ENCODE peak calls at places on chromosomes 7 and 10, in four cellular contexts. One of them, this sample, is unnamed.

GRCh38 chr7:82672078-82672477 is 228.5 kb upstream of the CACNA2D1 start:
- DNase-seq in HCT116: no peak
- DNase-seq in HepG2: no peak
- DNase-seq in K562: no peak
- DNase-seq in this sample: no peak

GRCh38 chr7:132575336-132575986 is 809 bp downstream of the PLXNA4 start:
- DNase-seq in HCT116: no peak
- DNase-seq in HepG2: no peak
- DNase-seq in K562: no peak
- DNase-seq in this sample: no peak

GRCh38 chr10:2949221-2949947 is 118.0 kb upstream of the PFKP start:
- DNase-seq in HCT116: no peak
- DNase-seq in HepG2: no peak
- DNase-seq in K562: no peak
- DNase-seq in this sample: no peak

GRCh38 chr7:95753440-95753839 is 18.9 kb upstream of the DYNC1I1 start:
- DNase-seq in HCT116: no peak
- DNase-seq in HepG2: peak; percentile 3
- DNase-seq in K562: no peak
- DNase-seq in this sample: no peak

GRCh38 chr7:101527844-101528667 is 101.0 kb downstream of the MYL10 start:
- DNase-seq in HCT116: no peak
- DNase-seq in HepG2: no peak
- DNase-seq in K562: no peak
- DNase-seq in this sample: no peak

GRCh38 chr7:136333636-136334035 is 356.5 kb upstream of the MTPN start:
- DNase-seq in HCT116: no peak
- DNase-seq in HepG2: no peak
- DNase-seq in K562: no peak
- DNase-seq in this sample: no peak

GRCh38 chr10:72875250-72876055 is 18.1 kb upstream of the OIT3 start:
- DNase-seq in HCT116: peak; percentile 12
- DNase-seq in HepG2: peak; percentile 18
- DNase-seq in K562: no peak
- DNase-seq in this sample: peak; percentile 24

GRCh38 chr7:87413951-87414381 is 61.5 kb downstream of the ABCB4 start:
- DNase-seq in HCT116: no peak
- DNase-seq in HepG2: no peak
- DNase-seq in K562: no peak
- DNase-seq in this sample: no peak

GRCh38 chr7:101998904-101999236 is 181.4 kb downstream of the CUX1 start:
- DNase-seq in HCT116: no peak
- DNase-seq in HepG2: no peak
- DNase-seq in K562: no peak
- DNase-seq in this sample: no peak

GRCh38 chr10:7986851-7987250 is 67.6 kb upstream of the GATA3 start:
- DNase-seq in HCT116: no peak
- DNase-seq in HepG2: no peak
- DNase-seq in K562: no peak
- DNase-seq in this sample: no peak

GRCh38 chr7:150524018-150524417 is 9.3 kb downstream of the GIMAP7 start:
- DNase-seq in HCT116: no peak
- DNase-seq in HepG2: no peak
- DNase-seq in K562: no peak
- DNase-seq in this sample: no peak

GRCh38 chr10:105063796-105064195 is 422.7 kb downstream of the SORCS3 start:
- DNase-seq in HCT116: peak; percentile 2
- DNase-seq in HepG2: peak; percentile 5
- DNase-seq in K562: peak; percentile 7
- DNase-seq in this sample: peak; percentile 2

GRCh38 chr7:117143066-117143465 is 179.8 kb downstream of the WNT2 start:
- DNase-seq in HCT116: no peak
- DNase-seq in HepG2: no peak
- DNase-seq in K562: no peak
- DNase-seq in this sample: no peak

GRCh38 chr10:119602241-119603095 is 5.7 kb upstream of the TIAL1 start:
- DNase-seq in HCT116: peak; percentile 51
- DNase-seq in HepG2: peak; percentile 31
- DNase-seq in K562: peak; percentile 11
- DNase-seq in this sample: no peak

GRCh38 chr7:155798673-155799439 is 13.4 kb downstream of the SHH start:
- DNase-seq in HCT116: no peak
- DNase-seq in HepG2: no peak
- DNase-seq in K562: no peak
- DNase-seq in this sample: no peak

GRCh38 chr10:74835963-74836362 is 9.6 kb downstream of the KAT6B start:
- DNase-seq in HCT116: no peak
- DNase-seq in HepG2: no peak
- DNase-seq in K562: no peak
- DNase-seq in this sample: no peak

GRCh38 chr10:113665806-113666354 is 2.0 kb upstream of the NRAP start:
- DNase-seq in HCT116: no peak
- DNase-seq in HepG2: no peak
- DNase-seq in K562: no peak
- DNase-seq in this sample: no peak

GRCh38 chr10:58477122-58477521 is 35.5 kb upstream of the BICC1 start:
- DNase-seq in HCT116: no peak
- DNase-seq in HepG2: no peak
- DNase-seq in K562: no peak
- DNase-seq in this sample: no peak

GRCh38 chr10:23490115-23490514 is 51.2 kb downstream of the OTUD1 start:
- DNase-seq in HCT116: no peak
- DNase-seq in HepG2: no peak
- DNase-seq in K562: no peak
- DNase-seq in this sample: no peak

GRCh38 chr10:8919291-8919690 is 864.8 kb downstream of the GATA3 start:
- DNase-seq in HCT116: no peak
- DNase-seq in HepG2: no peak
- DNase-seq in K562: no peak
- DNase-seq in this sample: no peak

GRCh38 chr10:46229144-46229563 is 57.6 kb upstream of the ANTXRL start:
- DNase-seq in HCT116: no peak
- DNase-seq in HepG2: peak; percentile 46
- DNase-seq in K562: peak; percentile 82
- DNase-seq in this sample: peak; percentile 7

GRCh38 chr7:121302214-121302745 is 26.5 kb upstream of the WNT16 start:
- DNase-seq in HCT116: peak; percentile 97
- DNase-seq in HepG2: no peak
- DNase-seq in K562: no peak
- DNase-seq in this sample: peak; percentile 22

GRCh38 chr7:34061175-34061574 is 155.8 kb downstream of the BMPER start:
- DNase-seq in HCT116: no peak
- DNase-seq in HepG2: no peak
- DNase-seq in K562: no peak
- DNase-seq in this sample: no peak

GRCh38 chr7:40621592-40621998 is 486.8 kb downstream of the SUGCT start:
- DNase-seq in HCT116: no peak
- DNase-seq in HepG2: no peak
- DNase-seq in K562: no peak
- DNase-seq in this sample: no peak

GRCh38 chr10:97844672-97845071 is 5.0 kb upstream of the GOLGA7B start:
- DNase-seq in HCT116: no peak
- DNase-seq in HepG2: no peak
- DNase-seq in K562: no peak
- DNase-seq in this sample: no peak

GRCh38 chr10:4066581-4067403 is 281.8 kb upstream of the KLF6 start:
- DNase-seq in HCT116: no peak
- DNase-seq in HepG2: no peak
- DNase-seq in K562: no peak
- DNase-seq in this sample: no peak

GRCh38 chr10:7303067-7303629 is 107.7 kb downstream of the SFMBT2 start:
- DNase-seq in HCT116: no peak
- DNase-seq in HepG2: no peak
- DNase-seq in K562: no peak
- DNase-seq in this sample: no peak

GRCh38 chr10:86304436-86304835 is 62.2 kb downstream of the GRID1 start:
- DNase-seq in HCT116: no peak
- DNase-seq in HepG2: no peak
- DNase-seq in K562: no peak
- DNase-seq in this sample: no peak

GRCh38 chr10:103772096-103772845 is 83.1 kb downstream of the SH3PXD2A start:
- DNase-seq in HCT116: peak; percentile 62
- DNase-seq in HepG2: no peak
- DNase-seq in K562: peak; percentile 78
- DNase-seq in this sample: no peak

GRCh38 chr10:97726636-97727178 is 10.2 kb upstream of the ZFYVE27 start:
- DNase-seq in HCT116: no peak
- DNase-seq in HepG2: peak; percentile 59
- DNase-seq in K562: peak; percentile 32
- DNase-seq in this sample: peak; percentile 55

GRCh38 chr10:50613150-50613549 is 10.6 kb downstream of the SGMS1 start:
- DNase-seq in HCT116: no peak
- DNase-seq in HepG2: no peak
- DNase-seq in K562: no peak
- DNase-seq in this sample: no peak
- H3K27ac ChIP-seq in HCT116: no peak overlapping the region
- H3K27ac ChIP-seq in HepG2: no peak overlapping the region
- H3K27ac ChIP-seq in K562: no peak overlapping the region
- H3K27ac ChIP-seq in this sample: no peak overlapping the region

GRCh38 chr7:140317597-140317996 is 80.7 kb downstream of the SLC37A3 start:
- DNase-seq in HCT116: no peak
- DNase-seq in HepG2: no peak
- DNase-seq in K562: peak; percentile 78
- DNase-seq in this sample: no peak
- TF ChIP-seq TCF7L2 in HCT116: no peak
- TF ChIP-seq TCF7L2 in HepG2: no peak
- TF ChIP-seq TCF7L2 in K562: no peak
- TF ChIP-seq TCF7L2 in this sample: no peak

GRCh38 chr10:122486396-122487080 is 25.2 kb downstream of the HTRA1 start:
- DNase-seq in HCT116: no peak
- DNase-seq in HepG2: no peak
- DNase-seq in K562: no peak
- DNase-seq in this sample: no peak
- H3K4me1 ChIP-seq in HCT116: no peaks in the 10 kb centered on the region
- H3K4me1 ChIP-seq in HepG2: no peaks in the 10 kb centered on the region
- H3K4me1 ChIP-seq in K562: no peaks in the 10 kb centered on the region
- H3K4me1 ChIP-seq in this sample: no peaks in the 10 kb centered on the region

DNA sequence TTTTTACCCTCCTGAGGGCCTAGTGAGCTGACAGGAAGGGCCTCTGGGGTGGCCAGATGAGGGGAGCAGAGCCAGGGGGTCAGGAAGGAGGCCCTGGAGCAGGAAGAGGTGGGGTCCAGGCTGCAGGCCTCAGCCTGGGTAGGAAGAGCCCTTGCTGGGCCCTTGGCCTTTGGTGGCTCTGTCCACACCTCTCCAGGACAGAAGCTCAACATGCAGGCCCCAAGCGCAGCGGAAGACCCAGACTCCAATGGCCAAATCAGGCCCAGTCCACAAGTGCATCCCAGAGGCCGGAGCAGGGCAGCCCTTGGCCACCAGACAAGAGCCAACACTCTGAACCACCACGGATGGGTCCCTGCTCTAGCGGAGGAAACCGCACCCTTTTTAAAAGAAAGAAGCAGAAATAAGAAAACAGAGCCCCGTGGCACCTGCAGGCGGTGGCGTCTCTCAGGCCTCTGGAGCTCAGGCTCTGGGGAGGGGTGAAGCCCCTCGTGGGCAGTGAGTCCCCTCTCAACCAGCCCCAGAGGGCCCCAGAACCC is 52.8 kb downstream of the FOXL3 start:
- DNase-seq in HCT116: no peak
- DNase-seq in HepG2: no peak
- DNase-seq in K562: no peak
- DNase-seq in this sample: no peak
- H3K27ac ChIP-seq in HCT116: no peak overlapping the region
- H3K27ac ChIP-seq in HepG2: peak overlapping the region; percentile 39
- H3K27ac ChIP-seq in K562: no peak overlapping the region
- H3K27ac ChIP-seq in this sample: no peak overlapping the region

GRCh38 chr10:133030791-133031190 is 56.9 kb upstream of the ADGRA1 start:
- DNase-seq in HCT116: no peak
- DNase-seq in HepG2: no peak
- DNase-seq in K562: no peak
- DNase-seq in this sample: no peak
- TF ChIP-seq TCF7L2 in HCT116: no peak
- TF ChIP-seq TCF7L2 in HepG2: no peak
- TF ChIP-seq TCF7L2 in K562: no peak
- TF ChIP-seq TCF7L2 in this sample: no peak

DNA sequence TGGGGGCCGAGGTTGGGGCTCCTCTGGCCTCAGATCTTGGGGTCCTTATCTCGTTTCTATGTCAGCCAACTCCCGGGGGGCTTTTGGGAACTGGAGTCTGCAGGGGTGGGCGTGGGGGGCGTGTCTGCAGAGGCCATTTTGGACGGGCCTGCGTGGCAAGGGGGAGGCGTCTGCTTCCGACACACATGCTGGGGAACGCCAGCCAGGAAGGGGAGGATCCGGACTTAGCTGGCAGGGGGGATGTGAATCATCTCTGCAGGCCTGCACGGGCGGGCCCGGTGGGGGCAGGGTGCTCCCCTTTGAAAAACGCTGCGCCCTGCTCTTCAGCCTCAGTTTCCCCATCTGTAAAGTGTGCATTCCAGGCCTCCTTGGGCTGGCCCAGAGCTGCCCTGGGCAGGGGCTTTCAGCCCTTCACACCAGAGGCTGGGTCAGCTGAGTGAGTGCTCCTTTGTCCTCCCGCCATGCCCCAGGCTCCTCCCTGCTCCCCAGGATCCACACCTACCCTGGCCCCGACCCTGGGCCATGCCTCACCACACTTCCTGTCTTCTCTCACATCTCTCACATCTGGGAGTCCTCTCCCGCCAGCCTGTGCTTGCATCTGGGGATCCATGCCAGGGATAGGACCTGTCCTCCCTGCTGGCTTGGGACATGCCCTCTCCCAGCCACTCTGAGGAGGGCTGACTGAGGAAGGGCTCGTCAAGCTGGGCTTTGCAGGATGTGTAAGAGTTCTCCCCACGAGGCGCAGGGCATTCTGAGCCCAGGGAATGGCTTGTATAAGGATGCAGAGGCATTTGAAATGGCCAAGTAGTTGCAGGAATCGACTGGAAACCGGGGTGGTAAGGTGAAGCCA is 172.6 kb upstream of the TNRC18 start:
- DNase-seq in HCT116: peak; percentile 71
- DNase-seq in HepG2: no peak
- DNase-seq in K562: peak; percentile 53
- DNase-seq in this sample: peak; percentile 69
- H3K4me1 ChIP-seq in HCT116: peaks cover 45% of the 10 kb centered on the region
- H3K4me1 ChIP-seq in HepG2: peaks cover 46% of the 10 kb centered on the region
- H3K4me1 ChIP-seq in K562: peaks cover 89% of the 10 kb centered on the region
- H3K4me1 ChIP-seq in this sample: peaks cover 60% of the 10 kb centered on the region

GRCh38 chr10:13490503-13490902 is 38.3 kb downstream of the BEND7 start:
- DNase-seq in HCT116: no peak
- DNase-seq in HepG2: no peak
- DNase-seq in K562: no peak
- DNase-seq in this sample: no peak
- H3K27ac ChIP-seq in HCT116: no peak overlapping the region
- H3K27ac ChIP-seq in HepG2: no peak overlapping the region
- H3K27ac ChIP-seq in K562: no peak overlapping the region
- H3K27ac ChIP-seq in this sample: no peak overlapping the region